ENCODE peak calls at places on chromosomes 11 and 22, in five cellular contexts. One of them, this sample, is unnamed.

GRCh38 chr11:107251298-107251697 is 206.3 kb downstream of the CWF19L2 start:
- DNase-seq in lung: no peak
- DNase-seq in uterus: no peak
- DNase-seq in sigmoid colon: no peak
- DNase-seq in HFFc6: no peak
- DNase-seq in this sample: no peak

GRCh38 chr11:36195496-36196346 is 93.5 kb downstream of the COMMD9 start:
- DNase-seq in lung: peak; percentile 2
- DNase-seq in uterus: no peak
- DNase-seq in sigmoid colon: no peak
- DNase-seq in HFFc6: no peak
- DNase-seq in this sample: no peak

GRCh38 chr11:73999581-74000306 is 9.1 kb downstream of the UCP3 start:
- DNase-seq in lung: no peak
- DNase-seq in uterus: no peak
- DNase-seq in sigmoid colon: peak; percentile 19
- DNase-seq in HFFc6: no peak
- DNase-seq in this sample: no peak

GRCh38 chr11:31768744-31769143 is 42.4 kb downstream of the PAX6 start:
- DNase-seq in lung: no peak
- DNase-seq in uterus: no peak
- DNase-seq in sigmoid colon: no peak
- DNase-seq in HFFc6: no peak
- DNase-seq in this sample: no peak

GRCh38 chr11:25587496-25587895 is 744.4 kb upstream of the ANO3 start:
- DNase-seq in lung: no peak
- DNase-seq in uterus: no peak
- DNase-seq in sigmoid colon: no peak
- DNase-seq in HFFc6: no peak
- DNase-seq in this sample: no peak

GRCh38 chr11:119166368-119167076 is 2.0 kb upstream of the NLRX1 start:
- DNase-seq in lung: no peak
- DNase-seq in uterus: no peak
- DNase-seq in sigmoid colon: no peak
- DNase-seq in HFFc6: peak; percentile 38
- DNase-seq in this sample: peak; percentile 28

GRCh38 chr11:10653242-10653641 is 40.3 kb downstream of the IRAG1 start:
- DNase-seq in lung: no peak
- DNase-seq in uterus: no peak
- DNase-seq in sigmoid colon: no peak
- DNase-seq in HFFc6: no peak
- DNase-seq in this sample: no peak

GRCh38 chr22:29312218-29313125 is 3.0 kb downstream of the RASL10A start:
- DNase-seq in lung: no peak
- DNase-seq in uterus: no peak
- DNase-seq in sigmoid colon: peak; percentile 65
- DNase-seq in HFFc6: no peak
- DNase-seq in this sample: no peak

GRCh38 chr11:63986156-63986931 is at the start of gene OTUB1:
- DNase-seq in lung: peak; percentile 95
- DNase-seq in uterus: peak; percentile 89
- DNase-seq in sigmoid colon: peak; percentile 95
- DNase-seq in HFFc6: peak; percentile 90
- DNase-seq in this sample: peak; percentile 90

GRCh38 chr11:65522640-65523322 is 2.1 kb upstream of the SCYL1 start:
- DNase-seq in lung: no peak
- DNase-seq in uterus: no peak
- DNase-seq in sigmoid colon: no peak
- DNase-seq in HFFc6: no peak
- DNase-seq in this sample: no peak

GRCh38 chr11:94975599-94975998 is 2.1 kb downstream of the KDM4D start:
- DNase-seq in lung: no peak
- DNase-seq in uterus: no peak
- DNase-seq in sigmoid colon: no peak
- DNase-seq in HFFc6: no peak
- DNase-seq in this sample: no peak

GRCh38 chr11:75465701-75466531 is 32.9 kb upstream of the KLHL35 start:
- DNase-seq in lung: no peak
- DNase-seq in uterus: no peak
- DNase-seq in sigmoid colon: no peak
- DNase-seq in HFFc6: peak; percentile 35
- DNase-seq in this sample: peak; percentile 29

GRCh38 chr11:17991799-17992433 is 20.9 kb downstream of the SERGEF start:
- DNase-seq in lung: no peak
- DNase-seq in uterus: no peak
- DNase-seq in sigmoid colon: no peak
- DNase-seq in HFFc6: peak; percentile 43
- DNase-seq in this sample: peak; percentile 64

GRCh38 chr11:71977743-71978418 is 20.8 kb upstream of the IL18BP start:
- DNase-seq in lung: peak; percentile 51
- DNase-seq in uterus: peak; percentile 59
- DNase-seq in sigmoid colon: peak; percentile 68
- DNase-seq in HFFc6: peak; percentile 54
- DNase-seq in this sample: peak; percentile 56

GRCh38 chr11:67389477-67389876 is 2.3 kb upstream of the RAD9A start:
- DNase-seq in lung: no peak
- DNase-seq in uterus: no peak
- DNase-seq in sigmoid colon: no peak
- DNase-seq in HFFc6: no peak
- DNase-seq in this sample: no peak

GRCh38 chr22:29370556-29370955 is 17.8 kb downstream of the AP1B1 start:
- DNase-seq in lung: no peak
- DNase-seq in uterus: no peak
- DNase-seq in sigmoid colon: no peak
- DNase-seq in HFFc6: no peak
- DNase-seq in this sample: no peak

GRCh38 chr11:110287537-110287936 is 8.9 kb downstream of the RDX start:
- DNase-seq in lung: no peak
- DNase-seq in uterus: no peak
- DNase-seq in sigmoid colon: no peak
- DNase-seq in HFFc6: no peak
- DNase-seq in this sample: no peak

GRCh38 chr22:17941501-17942406 is 82.6 kb downstream of the MICAL3 start:
- DNase-seq in lung: no peak
- DNase-seq in uterus: no peak
- DNase-seq in sigmoid colon: no peak
- DNase-seq in HFFc6: no peak
- DNase-seq in this sample: no peak

GRCh38 chr11:4025957-4026324 is 68.7 kb upstream of the RRM1 start:
- DNase-seq in lung: no peak
- DNase-seq in uterus: no peak
- DNase-seq in sigmoid colon: no peak
- DNase-seq in HFFc6: peak; percentile 13
- DNase-seq in this sample: no peak

GRCh38 chr11:40338739-40339138 is 1120.7 kb downstream of the LRRC4C start:
- DNase-seq in lung: no peak
- DNase-seq in uterus: no peak
- DNase-seq in sigmoid colon: no peak
- DNase-seq in HFFc6: peak; percentile 60
- DNase-seq in this sample: peak; percentile 73

GRCh38 chr11:1150769-1151365 is 6.9 kb upstream of the MUC5AC start:
- DNase-seq in lung: no peak
- DNase-seq in uterus: no peak
- DNase-seq in sigmoid colon: no peak
- DNase-seq in HFFc6: no peak
- DNase-seq in this sample: peak; percentile 48

GRCh38 chr11:72569966-72570892 is 104.0 kb downstream of the PDE2A start:
- DNase-seq in lung: no peak
- DNase-seq in uterus: no peak
- DNase-seq in sigmoid colon: no peak
- DNase-seq in HFFc6: peak; percentile 45
- DNase-seq in this sample: peak; percentile 63

GRCh38 chr11:124970925-124971324 is 16.9 kb downstream of the CCDC15 start:
- DNase-seq in lung: no peak
- DNase-seq in uterus: no peak
- DNase-seq in sigmoid colon: no peak
- DNase-seq in HFFc6: peak; percentile 43
- DNase-seq in this sample: peak; percentile 35

GRCh38 chr11:116112031-116112935 is 608.1 kb upstream of the CADM1 start:
- DNase-seq in lung: no peak
- DNase-seq in uterus: no peak
- DNase-seq in sigmoid colon: no peak
- DNase-seq in HFFc6: no peak
- DNase-seq in this sample: no peak

GRCh38 chr11:30487200-30487898 is 98.8 kb downstream of the MPPED2 start:
- DNase-seq in lung: no peak
- DNase-seq in uterus: no peak
- DNase-seq in sigmoid colon: peak; percentile 67
- DNase-seq in HFFc6: no peak
- DNase-seq in this sample: peak; percentile 43

GRCh38 chr22:19358195-19358594 is 66.7 kb upstream of the CLTCL1 start:
- DNase-seq in lung: no peak
- DNase-seq in uterus: no peak
- DNase-seq in sigmoid colon: no peak
- DNase-seq in HFFc6: no peak
- DNase-seq in this sample: no peak

GRCh38 chr11:386483-386882 is 7.5 kb upstream of the PKP3 start:
- DNase-seq in lung: no peak
- DNase-seq in uterus: no peak
- DNase-seq in sigmoid colon: no peak
- DNase-seq in HFFc6: no peak
- DNase-seq in this sample: no peak

GRCh38 chr11:11782532-11783110 is 59.2 kb upstream of the USP47 start:
- DNase-seq in lung: no peak
- DNase-seq in uterus: no peak
- DNase-seq in sigmoid colon: no peak
- DNase-seq in HFFc6: no peak
- DNase-seq in this sample: no peak

GRCh38 chr22:45064313-45065268 is 54.8 kb upstream of the PHF21B start:
- DNase-seq in lung: no peak
- DNase-seq in uterus: no peak
- DNase-seq in sigmoid colon: no peak
- DNase-seq in HFFc6: peak; percentile 55
- DNase-seq in this sample: peak; percentile 87

GRCh38 chr11:34176980-34177319 is 71.5 kb downstream of the NAT10 start:
- DNase-seq in lung: no peak
- DNase-seq in uterus: no peak
- DNase-seq in sigmoid colon: no peak
- DNase-seq in HFFc6: no peak
- DNase-seq in this sample: no peak

GRCh38 chr11:19498986-19499669 is 213.5 kb upstream of the NAV2 start:
- DNase-seq in lung: no peak
- DNase-seq in uterus: no peak
- DNase-seq in sigmoid colon: no peak
- DNase-seq in HFFc6: peak; percentile 58
- DNase-seq in this sample: peak; percentile 22

GRCh38 chr11:66686100-66686785 is 8.6 kb upstream of the RBM4B start:
- DNase-seq in lung: no peak
- DNase-seq in uterus: no peak
- DNase-seq in sigmoid colon: no peak
- DNase-seq in HFFc6: no peak
- DNase-seq in this sample: no peak

GRCh38 chr11:119341222-119342022 is 739 bp upstream of the C1QTNF5 start:
- DNase-seq in lung: no peak
- DNase-seq in uterus: no peak
- DNase-seq in sigmoid colon: no peak
- DNase-seq in HFFc6: no peak
- DNase-seq in this sample: no peak

GRCh38 chr22:42820075-42820763 is 36.9 kb downstream of the ARFGAP3 start:
- DNase-seq in lung: no peak
- DNase-seq in uterus: no peak
- DNase-seq in sigmoid colon: no peak
- DNase-seq in HFFc6: peak; percentile 92
- DNase-seq in this sample: peak; percentile 78
- TF ChIP-seq CTCF in lung: no peak
- TF ChIP-seq CTCF in uterus: peak; percentile 72
- TF ChIP-seq CTCF in sigmoid colon: no peak
- TF ChIP-seq CTCF in HFFc6: peak; percentile 89
- TF ChIP-seq CTCF in this sample: peak; percentile 59

DNA sequence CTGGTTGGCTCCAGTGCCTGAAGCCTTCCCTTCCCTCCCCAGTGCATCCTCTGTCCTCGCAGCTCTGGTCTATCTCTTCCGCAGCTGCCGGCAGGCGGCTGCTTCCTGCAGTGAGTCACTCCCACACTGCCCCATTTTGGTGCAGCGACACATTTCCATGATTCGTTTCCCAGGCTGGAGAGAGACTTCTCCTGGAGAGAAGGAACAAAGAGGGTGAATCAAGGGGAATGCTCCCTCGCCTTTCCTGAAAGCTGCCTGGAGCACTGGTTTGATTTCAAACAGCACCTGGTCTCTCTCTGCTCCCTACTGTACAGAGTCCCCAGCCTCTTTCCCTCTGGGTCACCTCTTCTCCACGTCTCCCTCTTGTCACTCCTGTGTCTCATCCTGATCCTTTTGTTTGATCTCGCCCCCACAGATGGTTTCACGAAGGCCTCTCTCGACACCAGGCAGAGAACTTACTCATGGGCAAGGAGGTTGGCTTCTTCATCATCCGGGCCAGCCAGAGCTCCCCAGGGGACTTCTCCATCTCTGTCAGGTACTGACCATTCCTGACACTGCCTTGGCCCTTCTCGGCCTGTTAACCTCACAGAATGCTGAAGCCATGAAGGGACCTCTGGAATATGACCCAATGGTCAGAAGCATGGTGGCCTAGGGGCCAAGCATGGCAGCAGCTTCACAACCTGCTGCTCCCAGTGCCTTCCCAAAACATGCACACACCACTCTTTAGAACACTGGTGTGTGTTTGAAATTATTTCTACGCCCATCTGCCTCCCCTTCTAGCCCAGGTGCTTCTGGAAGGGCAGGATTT is at the start of gene TMA7B:
- DNase-seq in lung: no peak
- DNase-seq in uterus: no peak
- DNase-seq in sigmoid colon: no peak
- DNase-seq in HFFc6: peak; percentile 58
- DNase-seq in this sample: peak; percentile 69
- TF ChIP-seq CTCF in lung: no peak
- TF ChIP-seq CTCF in uterus: peak; percentile 11
- TF ChIP-seq CTCF in sigmoid colon: no peak
- TF ChIP-seq CTCF in HFFc6: peak; percentile 59
- TF ChIP-seq CTCF in this sample: peak; percentile 56

GRCh38 chr11:13486926-13487660 is 8.7 kb downstream of the PTH start:
- DNase-seq in lung: peak; percentile 79
- DNase-seq in uterus: peak; percentile 23
- DNase-seq in sigmoid colon: no peak
- DNase-seq in HFFc6: no peak
- DNase-seq in this sample: no peak
- TF ChIP-seq CTCF in lung: no peak
- TF ChIP-seq CTCF in uterus: no peak
- TF ChIP-seq CTCF in sigmoid colon: no peak
- TF ChIP-seq CTCF in HFFc6: peak; percentile 51
- TF ChIP-seq CTCF in this sample: peak; percentile 34

DNA sequence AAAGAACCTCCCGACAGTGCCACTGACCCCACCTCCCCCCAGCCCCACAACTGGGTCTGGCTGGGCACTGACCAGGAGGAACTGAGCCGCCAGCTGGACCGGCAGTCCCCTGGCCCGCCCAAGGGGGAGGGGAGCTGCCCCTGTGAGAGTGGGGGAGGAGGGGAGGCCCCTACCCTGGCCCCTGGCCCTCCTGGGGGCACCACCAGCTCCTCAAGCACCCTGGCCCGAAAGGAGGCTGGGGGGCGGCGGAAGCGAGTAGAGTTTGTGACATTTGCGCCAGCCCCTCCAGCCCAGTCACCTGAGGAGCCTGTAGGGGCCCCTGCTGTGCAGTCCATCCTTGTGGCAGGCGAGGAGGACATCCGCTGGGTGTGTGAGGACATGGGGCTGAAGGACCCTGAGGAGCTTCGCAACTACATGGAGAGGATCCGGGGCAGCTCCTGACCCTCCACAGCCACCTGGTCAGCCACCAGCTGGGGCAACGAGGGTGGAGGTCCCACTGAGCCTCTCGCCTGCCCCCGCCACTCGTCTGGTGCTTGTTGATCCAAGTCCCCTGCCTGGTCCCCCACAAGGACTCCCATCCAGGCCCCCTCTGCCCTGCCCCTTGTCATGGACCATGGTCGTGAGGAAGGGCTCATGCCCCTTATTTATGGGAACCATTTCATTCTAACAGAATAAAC is 12.3 kb downstream of the TMEM132A start:
- DNase-seq in lung: no peak
- DNase-seq in uterus: no peak
- DNase-seq in sigmoid colon: no peak
- DNase-seq in HFFc6: no peak
- DNase-seq in this sample: no peak
- TF ChIP-seq CTCF in lung: no peak
- TF ChIP-seq CTCF in uterus: no peak
- TF ChIP-seq CTCF in sigmoid colon: no peak
- TF ChIP-seq CTCF in HFFc6: no peak
- TF ChIP-seq CTCF in this sample: no peak

This sample was measured in astrocyte of the spinal cord.